ENCODE peak calls at places on chromosomes 2 and 18, in four cellular contexts. L, H, Q and C are unnamed samples.

GRCh38 chr2:199018826-199019225 is 438.9 kb downstream of the SATB2 start:
- DNase-seq in Q (no peak), H (peak), L (no peak), C (no peak)

GRCh38 chr2:134261398-134262131 is 7.7 kb downstream of the MGAT5 start:
- DNase-seq in H (no peak), L (no peak), Q (no peak), C (no peak)

GRCh38 chr2:215436705-215437570 is 1.1 kb upstream of the FN1 start:
- DNase-seq in L (no peak), Q (no peak), H (peak), C (no peak)

GRCh38 chr2:187008111-187008510 is 159.1 kb upstream of the ZSWIM2 start:
- DNase-seq in Q (no peak), H (peak), L (no peak), C (peak)

GRCh38 chr18:58800582-58800981 is 64.1 kb upstream of the ZNF532 start:
- DNase-seq in L (no peak), H (peak), Q (no peak), C (peak)

GRCh38 chr2:61471905-61472805 is 1.3 kb upstream of the USP34 start:
- DNase-seq in Q (no peak), H (peak), L (peak), C (peak)

GRCh38 chr2:112075490-112076260 is 20.6 kb downstream of the TMEM87B start:
- DNase-seq in H (peak), L (no peak), Q (no peak), C (peak)

GRCh38 chr2:117707874-117708273 is 106.6 kb upstream of the DDX18 start:
- DNase-seq in H (no peak), L (no peak), Q (no peak), C (no peak)

GRCh38 chr2:239293450-239294430 is 107.1 kb downstream of the HDAC4 start:
- DNase-seq in H (no peak), Q (peak), L (no peak), C (no peak)

GRCh38 chr18:24118750-24119577 is 19.9 kb upstream of the CABYR start:
- DNase-seq in H (peak), Q (peak), L (peak), C (peak)

GRCh38 chr18:73842795-73843394 is 304.7 kb downstream of the FBXO15 start:
- DNase-seq in Q (peak), L (peak), H (peak), C (peak)

GRCh38 chr18:79690586-79691482 is 11.2 kb downstream of the CTDP1 start:
- DNase-seq in L (no peak), H (no peak), Q (no peak), C (no peak)

GRCh38 chr18:49170145-49170544 is 219.4 kb upstream of the SMAD7 start:
- DNase-seq in H (no peak), L (no peak), Q (no peak), C (no peak)

GRCh38 chr2:68706637-68707036 is 28.0 kb upstream of the ARHGAP25 start:
- DNase-seq in L (no peak), Q (no peak), H (no peak), C (no peak)

GRCh38 chr2:231795525-231796327 is 9.5 kb downstream of the COPS7B start:
- DNase-seq in Q (no peak), H (peak), L (peak), C (peak)

GRCh38 chr2:220394433-220394832 is 767.0 kb downstream of the SLC4A3 start:
- DNase-seq in L (peak), H (peak), Q (no peak), C (peak)

GRCh38 chr2:11912980-11913379 is 166.5 kb downstream of the LPIN1 start:
- DNase-seq in H (no peak), L (no peak), Q (no peak), C (no peak)

GRCh38 chr2:196249171-196249570 is 77.8 kb upstream of the STK17B start:
- DNase-seq in Q (no peak), L (no peak), H (no peak), C (no peak)

DNA sequence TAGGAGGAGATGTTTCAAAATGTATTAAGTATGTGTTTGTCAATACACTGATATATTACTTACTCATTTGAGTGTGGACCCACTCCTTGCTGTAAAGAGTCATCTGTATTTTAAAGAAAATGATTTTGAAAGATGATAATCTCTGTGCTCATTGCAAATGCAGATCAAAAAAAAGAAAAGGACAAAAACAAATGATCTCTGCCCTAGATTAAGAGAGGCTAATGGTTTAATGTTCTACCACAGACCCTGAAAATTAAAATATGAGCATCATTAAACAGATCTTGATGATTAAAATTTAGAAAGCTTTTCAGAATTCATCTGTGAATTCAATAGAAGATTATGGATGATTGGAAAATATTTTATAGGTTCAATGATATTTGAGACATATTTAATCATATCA is 136.5 kb downstream of the CNTNAP5 start:
- DNase-seq in L (no peak), H (no peak), Q (no peak), C (no peak)
- TF ChIP-seq CTCF in L (no peak), H (no peak), Q (no peak), C (no peak)

DNA sequence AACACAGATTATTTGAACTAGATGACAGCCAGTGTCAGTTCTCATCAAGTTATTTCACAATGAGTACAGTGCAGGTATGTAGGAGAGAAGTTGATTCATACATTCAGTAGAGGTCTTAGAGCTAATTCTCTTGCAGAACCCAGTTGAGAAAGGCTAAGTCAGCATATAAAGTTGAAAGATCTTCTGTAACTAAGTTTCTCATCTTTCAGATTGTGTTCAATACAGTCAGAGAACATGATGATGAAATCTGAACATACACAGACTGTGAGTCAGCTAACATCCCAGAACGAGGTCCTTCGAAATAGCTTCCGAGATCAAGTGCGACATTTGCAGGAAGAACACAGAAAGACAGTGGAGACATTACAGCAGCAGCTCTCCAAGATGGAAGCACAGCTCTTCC is 41.9 kb upstream of the LIMS1 start:
- DNase-seq in H (peak), Q (no peak), L (no peak), C (peak)
- TF ChIP-seq CTCF in H (no peak), Q (no peak), L (no peak), C (no peak)

GRCh38 chr2:128486640-128487375 is 168.1 kb upstream of the HS6ST1 start:
- DNase-seq in Q (no peak), L (no peak), H (no peak), C (no peak)
- TF ChIP-seq CTCF in Q (no peak), L (no peak), H (no peak), C (no peak)

DNA sequence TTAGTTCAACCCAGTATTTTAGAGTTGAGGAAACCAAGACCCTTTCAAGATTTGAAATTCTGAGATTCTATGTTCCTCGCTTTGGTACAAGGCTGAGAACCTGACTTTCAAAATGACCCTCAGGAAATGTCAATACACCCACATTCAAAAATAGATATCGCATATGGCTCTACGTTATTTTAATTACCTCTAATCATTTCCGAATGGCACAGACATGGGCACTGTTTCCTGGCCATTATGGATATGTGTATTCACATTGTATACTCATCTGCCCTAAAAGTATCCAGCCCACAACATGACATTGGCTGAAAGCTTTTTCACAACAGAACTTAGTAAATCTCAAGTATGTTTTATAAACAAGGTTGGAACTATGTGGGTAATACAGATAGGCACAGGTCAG is 6.7 kb downstream of the KLF7 start:
- DNase-seq in L (no peak), H (peak), Q (no peak), C (no peak)
- TF ChIP-seq CTCF in L (no peak), H (no peak), Q (no peak), C (no peak)

GRCh38 chr2:95719473-95720060 is 127.8 kb downstream of the TRIM43 start:
- DNase-seq in L (peak), H (no peak), Q (no peak), C (no peak)

GRCh38 chr2:95721726-95722125 is 129.9 kb downstream of the TRIM43 start:
- DNase-seq in Q (no peak), H (no peak), L (no peak), C (no peak)

GRCh38 chr2:95722331-95722730 is 130.5 kb downstream of the TRIM43 start:
- DNase-seq in L (no peak), H (no peak), Q (no peak), C (no peak)
- TF ChIP-seq CTCF in L (no peak), H (no peak), Q (no peak), C (no peak)

DNA sequence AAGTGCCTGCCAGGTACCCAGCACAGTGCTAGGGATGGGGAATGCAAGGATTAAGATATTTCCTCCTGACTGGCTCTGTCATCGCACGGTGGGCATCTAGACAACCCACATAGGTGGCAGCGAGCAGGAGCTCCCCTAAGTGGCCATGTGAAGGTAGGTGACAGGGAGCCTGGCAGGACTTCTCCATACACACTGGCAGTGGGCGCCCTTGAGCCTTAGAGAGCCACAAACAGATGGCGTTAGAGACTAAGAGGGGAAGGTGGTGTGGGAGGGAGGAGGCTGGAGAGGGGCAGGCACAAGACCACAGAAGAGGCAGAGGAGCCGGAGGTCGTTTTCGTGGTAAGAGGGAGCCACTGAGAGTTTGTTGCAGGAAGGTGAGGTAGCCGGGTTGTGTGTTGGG is 15.2 kb downstream of the PRELID3A start:
- DNase-seq in Q (no peak), H (no peak), L (no peak), C (no peak)
- TF ChIP-seq CTCF in Q (no peak), H (peak), L (no peak), C (peak)

DNA sequence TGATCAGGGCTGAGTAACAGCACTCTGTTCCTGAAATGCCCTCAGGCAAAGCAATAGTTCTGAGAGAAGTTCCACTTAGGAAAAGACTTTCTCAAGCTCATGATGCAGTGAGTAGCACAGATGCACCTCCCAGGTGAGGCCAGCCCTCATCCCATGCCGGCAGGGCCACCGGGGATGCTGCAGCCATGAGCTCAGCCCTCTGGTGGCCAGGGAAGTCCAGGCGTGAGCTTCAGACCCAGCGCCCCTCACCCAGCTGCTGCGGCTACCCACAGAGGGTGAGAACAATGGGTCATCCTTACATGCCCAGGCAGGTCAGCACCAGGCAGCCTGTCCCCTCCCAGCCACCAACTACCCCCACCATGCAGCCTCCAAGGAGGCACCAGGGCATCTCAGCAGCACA is 50.7 kb downstream of the TTC32 start:
- DNase-seq in Q (no peak), L (no peak), H (peak), C (peak)
- TF ChIP-seq CTCF in Q (no peak), L (peak), H (peak), C (peak)

GRCh38 chr2:98155721-98156120 is 68.8 kb downstream of the VWA3B start:
- DNase-seq in Q (no peak), L (no peak), H (peak), C (peak)

GRCh38 chr2:98155291-98155690 is 68.3 kb downstream of the VWA3B start:
- DNase-seq in H (no peak), L (no peak), Q (no peak), C (no peak)

GRCh38 chr2:98158305-98158704 is 71.3 kb downstream of the VWA3B start:
- DNase-seq in L (peak), Q (peak), H (no peak), C (no peak)

GRCh38 chr2:98160574-98160973 is 73.6 kb downstream of the VWA3B start:
- DNase-seq in H (no peak), L (peak), Q (peak), C (no peak)

DNA sequence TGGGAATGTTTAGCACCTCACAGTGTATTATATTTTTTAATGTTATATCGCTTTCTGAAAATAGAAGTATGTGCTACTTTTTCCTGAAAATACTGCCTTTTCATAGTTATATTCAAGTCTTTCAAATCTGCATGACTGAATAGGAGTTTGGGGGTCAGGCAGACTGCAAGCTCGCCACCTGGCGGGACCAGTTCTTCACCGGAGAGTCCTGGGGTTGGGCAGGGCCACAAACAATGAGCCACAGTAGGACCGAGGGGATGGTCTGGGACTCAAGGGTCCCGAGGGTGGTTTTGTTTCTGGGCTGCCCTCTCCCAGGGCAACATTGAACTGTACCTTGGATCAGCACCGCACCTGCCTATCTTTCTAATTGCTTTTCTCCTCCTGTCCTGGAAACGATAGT is 70.6 kb downstream of the VWA3B start:
- DNase-seq in L (peak), H (no peak), Q (no peak), C (no peak)
- TF ChIP-seq CTCF in L (no peak), H (no peak), Q (no peak), C (no peak)

DNA sequence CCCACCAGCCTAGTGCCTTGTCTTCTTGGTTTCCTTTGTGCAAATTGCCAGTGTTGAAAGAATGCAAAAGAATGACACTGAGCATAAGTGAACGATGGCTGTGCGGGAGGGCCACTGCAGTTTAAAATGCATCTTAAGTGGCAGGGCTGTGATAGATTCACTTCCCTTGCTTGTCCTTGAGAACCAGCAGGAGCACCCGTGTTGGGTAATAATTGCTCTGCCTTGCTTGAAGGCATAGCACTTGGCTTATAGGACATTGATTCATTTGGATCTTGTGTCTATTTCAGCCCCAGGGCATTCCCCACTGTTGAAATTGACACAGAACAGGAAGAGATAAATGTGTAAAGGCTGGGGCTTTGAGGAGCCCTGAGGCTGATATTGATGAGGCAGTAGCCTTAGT is 1003.7 kb upstream of the GYPC start:
- DNase-seq in Q (no peak), H (no peak), L (no peak), C (no peak)
- TF ChIP-seq CTCF in Q (no peak), H (no peak), L (no peak), C (no peak)

GRCh38 chr2:173752152-173752551 is 213.0 kb downstream of the SP3 start:
- DNase-seq in Q (no peak), L (no peak), H (peak), C (peak)
- TF ChIP-seq CTCF in Q (no peak), L (peak), H (peak), C (peak)